ENCODE peak calls at places on chromosome 4, in seven cellular contexts. Z is stimulated activated naive B cell treated with anti-CD40 and anti-IgM and Interleukin-4, amounts not matched to agents 10 μg/mL and 1 μg/mL and 100 μg/mL, for 72 hours; X is MV-4-11; Q is heart left ventricle; C is C1 segment of cervical spinal cord; L is NCI-H2029 treated with DMSO at 0.1 percent for 48 hours; V is left ventricle myocardium inferior. T is an unnamed sample.

GRCh38 chr4:145618210-145618911 is 824 bp upstream of the MMAA start:
- DNase-seq in Z (no peak), X (no peak), Q (peak), C (peak), L (no peak), V (no peak), T (no peak)

GRCh38 chr4:148770848-148771247 is 328.6 kb upstream of the NR3C2 start:
- DNase-seq in Z (no peak), X (no peak), Q (no peak), C (no peak), L (no peak), V (no peak), T (no peak)

GRCh38 chr4:107658400-107659326 is 61.4 kb downstream of the PAPSS1 start:
- DNase-seq in Z (no peak), X (peak), Q (no peak), C (peak), L (no peak), V (no peak), T (no peak)

GRCh38 chr4:153722036-153722435 is 37.8 kb downstream of the RNF175 start:
- DNase-seq in Z (no peak), X (peak), Q (no peak), C (no peak), L (no peak), V (no peak), T (no peak)

GRCh38 chr4:183320211-183321068 is at the start of gene CLDN22:
- DNase-seq in Z (no peak), X (no peak), Q (no peak), C (no peak), L (no peak), V (no peak), T (no peak)

GRCh38 chr4:54897590-54897989 is 227.8 kb downstream of the KDR start:
- DNase-seq in Z (no peak), X (no peak), Q (no peak), C (no peak), L (no peak), V (no peak), T (no peak)

GRCh38 chr4:167028976-167029375 is 205.3 kb downstream of the SPOCK3 start:
- DNase-seq in Z (no peak), X (no peak), Q (no peak), C (no peak), L (no peak), V (no peak), T (no peak)

GRCh38 chr4:144748814-144749555 is 103.0 kb downstream of the HHIP start:
- DNase-seq in Z (no peak), X (no peak), Q (no peak), C (no peak), L (no peak), V (no peak), T (no peak)

GRCh38 chr4:86359944-86360478 is at the start of gene MAPK10:
- DNase-seq in Z (peak), X (peak), Q (peak), C (peak), L (peak), V (peak), T (peak)

GRCh38 chr4:10982305-10982704 is 297.7 kb upstream of the CLNK start:
- DNase-seq in Z (no peak), X (no peak), Q (no peak), C (no peak), L (no peak), V (no peak), T (no peak)

GRCh38 chr4:102439835-102440234 is 61.3 kb upstream of the NFKB1 start:
- DNase-seq in Z (no peak), X (no peak), Q (no peak), C (no peak), L (no peak), V (no peak), T (no peak)

GRCh38 chr4:99945718-99946345 is 586 bp downstream of the DNAJB14 start:
- DNase-seq in Z (peak), X (no peak), Q (no peak), C (peak), L (no peak), V (no peak), T (no peak)

GRCh38 chr4:104064650-104065577 is 345.1 kb upstream of the TACR3 start:
- DNase-seq in Z (no peak), X (peak), Q (no peak), C (peak), L (peak), V (peak), T (peak)

GRCh38 chr4:66653937-66654336 is 891.4 kb downstream of the CENPC start:
- DNase-seq in Z (no peak), X (no peak), Q (no peak), C (no peak), L (no peak), V (no peak), T (no peak)

GRCh38 chr4:123083612-123084011 is 161.2 kb upstream of the NUDT6 start:
- DNase-seq in Z (no peak), X (peak), Q (no peak), C (no peak), L (no peak), V (no peak), T (no peak)

GRCh38 chr4:14110407-14110806 is 482.9 kb upstream of the BOD1L1 start:
- DNase-seq in Z (no peak), X (no peak), Q (no peak), C (no peak), L (no peak), V (no peak), T (peak)

GRCh38 chr4:15738877-15739276 is 36.0 kb downstream of the BST1 start:
- DNase-seq in Z (no peak), X (no peak), Q (no peak), C (no peak), L (no peak), V (no peak), T (no peak)

GRCh38 chr4:98232202-98232601 is 29.0 kb upstream of the RAP1GDS1 start:
- DNase-seq in Z (no peak), X (peak), Q (no peak), C (no peak), L (no peak), V (no peak), T (no peak)

GRCh38 chr4:5785806-5786680 is 75.0 kb downstream of the EVC start:
- DNase-seq in Z (no peak), X (no peak), Q (no peak), C (no peak), L (no peak), V (no peak), T (no peak)

GRCh38 chr4:170091069-170091696 is 1.4 kb upstream of the AADAT start:
- DNase-seq in Z (no peak), X (no peak), Q (no peak), C (no peak), L (no peak), V (no peak), T (no peak)

GRCh38 chr4:96356591-96357360 is 516.9 kb downstream of the PDHA2 start:
- DNase-seq in Z (no peak), X (no peak), Q (no peak), C (no peak), L (no peak), V (no peak), T (no peak)

GRCh38 chr4:148065069-148065468 is 333.2 kb downstream of the ARHGAP10 start:
- DNase-seq in Z (no peak), X (no peak), Q (no peak), C (no peak), L (no peak), V (no peak), T (no peak)

GRCh38 chr4:82423245-82424054 is 6.8 kb downstream of the HNRNPDL start:
- DNase-seq in Z (no peak), X (no peak), Q (no peak), C (no peak), L (no peak), V (no peak), T (no peak)

GRCh38 chr4:145954924-145955339 is 16.3 kb upstream of the ZNF827 start:
- DNase-seq in Z (no peak), X (no peak), Q (no peak), C (no peak), L (no peak), V (no peak), T (peak)

GRCh38 chr4:140622333-140622958 is 53.7 kb upstream of the UCP1 start:
- DNase-seq in Z (no peak), X (no peak), Q (no peak), C (no peak), L (no peak), V (no peak), T (no peak)

GRCh38 chr4:16140520-16141249 is 56.9 kb upstream of the PROM1 start:
- DNase-seq in Z (no peak), X (no peak), Q (no peak), C (no peak), L (peak), V (no peak), T (peak)

GRCh38 chr4:10694151-10694825 is 9.7 kb upstream of the CLNK start:
- DNase-seq in Z (no peak), X (no peak), Q (no peak), C (no peak), L (peak), V (no peak), T (no peak)

GRCh38 chr4:126130200-126130599 is 815.4 kb downstream of the FAT4 start:
- DNase-seq in Z (no peak), X (no peak), Q (no peak), C (no peak), L (no peak), V (no peak), T (no peak)

GRCh38 chr4:47465008-47465407 is 1.5 kb upstream of the COMMD8 start:
- DNase-seq in Z (peak), X (peak), Q (no peak), C (no peak), L (no peak), V (no peak), T (no peak)

GRCh38 chr4:13535708-13536361 is 8.5 kb downstream of the NKX3-2 start:
- DNase-seq in Z (no peak), X (no peak), Q (no peak), C (no peak), L (no peak), V (no peak), T (no peak)

GRCh38 chr4:139556735-139557505 is 901 bp upstream of the SETD7 start:
- DNase-seq in Z (peak), X (peak), Q (peak), C (peak), L (peak), V (peak), T (no peak)

GRCh38 chr4:79852305-79852730 is 220.7 kb downstream of the ANTXR2 start:
- DNase-seq in Z (no peak), X (no peak), Q (peak), C (no peak), L (no peak), V (peak), T (no peak)

GRCh38 chr4:52813546-52813945 is 48.6 kb upstream of the RASL11B start:
- DNase-seq in Z (no peak), X (no peak), Q (no peak), C (no peak), L (no peak), V (no peak), T (no peak)

GRCh38 chr4:3271131-3271530 is 21.7 kb upstream of the RGS12 start:
- DNase-seq in Z (no peak), X (no peak), Q (no peak), C (no peak), L (no peak), V (no peak), T (no peak)

GRCh38 chr4:77819409-77819835 is 254 bp upstream of the CNOT6L start:
- DNase-seq in Z (no peak), X (no peak), Q (no peak), C (peak), L (no peak), V (no peak), T (peak)

GRCh38 chr4:87659247-87659931 is 9.3 kb downstream of the DMP1 start:
- DNase-seq in Z (no peak), X (no peak), Q (no peak), C (no peak), L (no peak), V (no peak), T (no peak)

GRCh38 chr4:140635606-140636005 is 66.8 kb upstream of the UCP1 start:
- DNase-seq in Z (no peak), X (no peak), Q (no peak), C (no peak), L (no peak), V (peak), T (peak)

GRCh38 chr4:8128096-8128856 is 30.3 kb downstream of the ABLIM2 start:
- DNase-seq in Z (no peak), X (no peak), Q (no peak), C (no peak), L (no peak), V (no peak), T (no peak)

GRCh38 chr4:175891863-175892262 is 79.8 kb upstream of the GPM6A start:
- DNase-seq in Z (no peak), X (peak), Q (no peak), C (peak), L (no peak), V (no peak), T (no peak)

GRCh38 chr4:55021214-55021613 is 104.2 kb downstream of the KDR start:
- DNase-seq in Z (no peak), X (no peak), Q (no peak), C (no peak), L (no peak), V (no peak), T (no peak)

T was measured in H54.